ENCODE peak calls at places on chromosomes 3 and 15, in four cellular contexts. L is OCI-LY7, I is Peyer's patch, D is HCT116. F is an unnamed sample.
A peak's percentile ranks its signal among the peaks of the same experiment; 100 is the strongest.

GRCh38 chr3:197752107-197752506 is 2.4 kb downstream of the FYTTD1 start:
- DNase-seq in I (no peak), D (no peak), L (no peak), F (no peak)

GRCh38 chr3:17514597-17514996 is 227.8 kb downstream of the TBC1D5 start:
- DNase-seq in D (no peak), I (no peak), L (no peak), F (no peak)

GRCh38 chr15:90178468-90179435 is 22.4 kb upstream of the SEMA4B start:
- DNase-seq in L (no peak), D (no peak), I (peak; percentile 42), F (no peak)

GRCh38 chr15:26721231-26721630 is 51.6 kb downstream of the GABRB3 start:
- DNase-seq in D (no peak), I (no peak), L (no peak), F (no peak)

GRCh38 chr3:154095832-154096421 is 25.3 kb upstream of the ARHGEF26 start:
- DNase-seq in D (peak; percentile 12), L (no peak), I (no peak), F (no peak)

GRCh38 chr3:140249188-140249587 is 314.2 kb downstream of the CLSTN2 start:
- DNase-seq in L (no peak), I (no peak), D (no peak), F (no peak)

GRCh38 chr15:78619022-78619950 is 1.5 kb downstream of the CHRNA3 start:
- DNase-seq in L (no peak), I (no peak), D (no peak), F (no peak)

GRCh38 chr15:48555244-48555804 is 90.2 kb downstream of the FBN1 start:
- DNase-seq in L (no peak), I (no peak), D (no peak), F (no peak)

GRCh38 chr15:76905855-76906254 is 715 bp upstream of the SCAPER start:
- DNase-seq in I (no peak), D (no peak), L (no peak), F (no peak)

GRCh38 chr15:70045045-70045444 is 52.7 kb downstream of the TLE3 start:
- DNase-seq in L (no peak), D (no peak), I (no peak), F (no peak)

GRCh38 chr3:183730361-183730760 is 32.8 kb downstream of the YEATS2 start:
- DNase-seq in D (no peak), L (no peak), I (no peak), F (no peak)

GRCh38 chr3:68972358-68972979 is 40.1 kb upstream of the TAFA4 start:
- DNase-seq in L (peak; percentile 62), D (peak; percentile 44), I (no peak), F (no peak)

GRCh38 chr3:44234674-44235268 is 6.9 kb upstream of the TOPAZ1 start:
- DNase-seq in L (no peak), I (no peak), D (no peak), F (no peak)

GRCh38 chr3:45688194-45688881 is 858 bp upstream of the SACM1L start:
- DNase-seq in D (no peak), L (peak; percentile 50), I (peak; percentile 33), F (no peak)

GRCh38 chr3:186534113-186534669 is 10.0 kb downstream of the CRYGS start:
- DNase-seq in I (peak; percentile 55), D (no peak), L (peak; percentile 81), F (no peak)

GRCh38 chr3:87696276-87697013 is 362.4 kb downstream of the CGGBP1 start:
- DNase-seq in D (no peak), I (no peak), L (peak; percentile 10), F (no peak)

GRCh38 chr3:56672-57071 is 139.9 kb upstream of the CHL1 start:
- DNase-seq in L (no peak), D (no peak), I (no peak), F (no peak)

GRCh38 chr15:101200181-101200580 is 51.7 kb downstream of the CHSY1 start:
- DNase-seq in L (no peak), I (no peak), D (no peak), F (no peak)

GRCh38 chr15:80526556-80527340 is 122.6 kb downstream of the ARNT2 start:
- DNase-seq in L (no peak), D (no peak), I (no peak), F (no peak)

GRCh38 chr3:171976526-171976925 is 62.9 kb upstream of the FNDC3B start:
- DNase-seq in L (no peak), I (no peak), D (no peak), F (no peak)

GRCh38 chr3:66370179-66370578 is 130.6 kb downstream of the LRIG1 start:
- DNase-seq in L (no peak), I (no peak), D (no peak), F (no peak)

GRCh38 chr15:28002867-28003266 is 96.2 kb downstream of the OCA2 start:
- DNase-seq in I (no peak), D (no peak), L (no peak), F (no peak)

GRCh38 chr3:47663630-47664240 is 85.1 kb upstream of the CSPG5 start:
- DNase-seq in I (no peak), L (no peak), D (no peak), F (no peak)

GRCh38 chr15:28885630-28886430 is at the start of gene APBA2:
- DNase-seq in I (no peak), D (no peak), L (no peak), F (no peak)

GRCh38 chr3:152586974-152587373 is 248.0 kb upstream of the P2RY1 start:
- DNase-seq in L (no peak), I (no peak), D (no peak), F (no peak)

GRCh38 chr15:72770673-72771328 is 12.8 kb downstream of the ADPGK start:
- DNase-seq in L (no peak), I (no peak), D (no peak), F (no peak)

GRCh38 chr15:87145686-87146085 is 1066.0 kb downstream of the AGBL1 start:
- DNase-seq in D (no peak), I (no peak), L (no peak), F (no peak)

GRCh38 chr3:57956119-57956832 is 51.9 kb upstream of the FLNB start:
- DNase-seq in I (no peak), D (no peak), L (no peak), F (no peak)

GRCh38 chr3:99871231-99871898 is 53.7 kb downstream of the CMSS1 start:
- DNase-seq in D (no peak), I (no peak), L (no peak), F (no peak)

GRCh38 chr3:164687211-164687610 is 391.1 kb downstream of the SI start:
- DNase-seq in I (no peak), L (no peak), D (no peak), F (no peak)

DNA sequence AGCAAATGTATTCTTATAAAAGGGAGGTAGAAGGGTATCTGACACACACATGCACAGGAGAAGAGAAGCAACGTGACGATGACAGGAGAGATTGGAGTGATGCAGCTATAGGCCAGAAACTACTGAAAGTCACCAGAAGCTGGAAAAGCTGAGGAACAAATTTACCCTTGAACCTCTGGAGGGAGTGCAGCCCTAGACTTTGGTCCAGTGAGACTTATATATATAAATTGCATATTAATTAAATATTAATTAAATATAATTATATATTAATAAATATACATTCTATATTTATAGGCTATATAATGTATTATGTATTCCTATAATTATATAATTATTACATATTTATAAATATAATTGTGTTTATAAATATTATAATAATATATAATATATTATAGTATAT is 96.5 kb upstream of the LMCD1 start:
- DNase-seq in I (no peak), L (no peak), D (no peak), F (no peak)
- H3K27ac ChIP-seq in I (no peak overlapping the region), L (no peak overlapping the region), D (no peak overlapping the region), F (no peak overlapping the region)

DNA sequence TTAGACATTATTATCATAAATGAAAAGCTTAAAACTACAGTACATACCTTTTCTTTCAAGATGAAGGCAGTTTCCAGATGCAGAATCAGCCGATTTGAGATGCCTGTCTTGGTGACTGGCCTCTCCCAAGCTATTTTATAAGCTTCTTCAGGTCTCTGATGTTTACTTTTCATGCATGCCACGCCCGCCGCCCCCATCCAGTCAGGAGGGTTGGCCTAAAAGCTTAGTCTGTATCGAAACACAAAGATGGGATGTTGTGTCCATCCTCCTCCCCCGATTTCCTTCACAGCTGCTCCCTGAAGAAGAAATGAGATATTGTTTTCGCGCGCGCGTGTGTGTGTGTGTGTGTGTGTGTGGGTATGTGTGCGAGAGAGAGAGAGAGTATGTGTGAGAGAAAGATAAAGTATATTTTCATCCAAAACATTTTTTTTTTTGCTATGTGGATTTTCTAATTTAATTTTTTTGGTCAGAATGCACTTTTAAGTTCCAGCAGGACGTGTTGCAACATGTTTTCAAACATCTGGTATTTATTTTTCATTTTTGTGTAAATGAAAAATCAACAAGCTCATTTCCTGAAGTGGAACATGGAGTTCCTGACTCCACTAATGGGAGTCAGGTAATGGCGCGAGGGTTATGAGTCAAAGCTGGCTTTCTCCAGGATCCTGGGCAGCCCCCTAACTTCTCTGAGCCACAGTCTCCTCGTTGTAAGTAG is at the start of gene APOD:
- DNase-seq in I (no peak), D (no peak), L (no peak), F (no peak)
- H3K4me3 ChIP-seq in I (peak within 1 kb of the TSS; percentile 17), D (no peak within 1 kb of the TSS), L (no peak within 1 kb of the TSS), F (peak within 1 kb of the TSS; percentile 41)

DNA sequence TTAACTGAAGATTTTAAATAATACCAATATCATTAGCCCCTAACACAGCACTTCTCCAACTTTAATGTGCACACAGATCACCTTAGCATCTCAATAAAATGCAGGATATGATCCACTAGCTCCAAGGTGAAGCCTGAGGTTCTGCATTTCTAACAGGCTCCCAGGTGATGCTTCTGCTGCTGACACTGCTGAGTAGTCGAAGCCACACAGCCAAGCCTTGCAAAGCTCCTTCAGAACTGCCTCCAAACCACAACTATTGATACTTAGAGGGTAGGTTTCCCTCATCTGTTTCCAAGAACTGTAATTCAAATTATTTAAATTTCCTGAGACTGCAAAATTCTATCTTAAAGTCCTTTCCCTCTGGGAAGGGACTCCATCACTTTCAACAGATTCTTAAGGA is 3.9 kb downstream of the RIOX2 start:
- DNase-seq in I (no peak), L (no peak), D (no peak), F (no peak)
- TF ChIP-seq CTCF in I (no peak), L (no peak), D (no peak), F (no peak)

GRCh38 chr15:85118581-85118980 is 136.9 kb downstream of the PDE8A start:
- DNase-seq in I (no peak), L (no peak), D (no peak), F (no peak)
- H3K27ac ChIP-seq in I (no peak overlapping the region), L (no peak overlapping the region), D (no peak overlapping the region), F (no peak overlapping the region)

GRCh38 chr15:74787251-74788041 is 5.6 kb downstream of the CSK start:
- DNase-seq in D (no peak), L (peak; percentile 97), I (peak; percentile 98), F (no peak)
- H3K4me3 ChIP-seq in D (no peak overlapping the region), L (peak overlapping the region; percentile 97), I (peak overlapping the region; percentile 35), F (peak overlapping the region; percentile 17)